ENCODE peak calls at places on chromosome 20, in nine cellular contexts. H is stomach, T is esophagus muscularis mucosa, V is sigmoid colon, X is SK-N-SH, C is endothelial cell of umbilical vein, O is GM12878, S is prostate gland, N is transverse colon. W is an unnamed sample. For H3K9me3, the result is how much of the 10 kb centered on the place peaks cover.

GRCh38 chr20:8994045-8994444 is 74.8 kb upstream of the PLCB4 start:
- DNase-seq in T (no peak), N (no peak), S (no peak), C (no peak), V (no peak), H (no peak), X (no peak), O (no peak), W (no peak)

GRCh38 chr20:44586289-44586911 is 4.0 kb downstream of the PKIG start:
- DNase-seq in X (no peak), O (peak), N (peak), V (no peak), H (no peak), S (no peak), C (peak), T (no peak), W (no peak)

GRCh38 chr20:23622839-23623343 is 14.9 kb downstream of the CST3 start:
- DNase-seq in X (no peak), C (peak), V (peak), O (no peak), N (peak), T (peak), S (no peak), H (peak), W (no peak)

GRCh38 chr20:17315491-17316231 is 88.8 kb downstream of the PCSK2 start:
- DNase-seq in N (no peak), V (no peak), X (no peak), S (no peak), H (no peak), T (no peak), O (no peak), C (no peak), W (no peak)

GRCh38 chr20:1664911-1665310 is 7.3 kb upstream of the SIRPG start:
- DNase-seq in S (no peak), X (no peak), T (peak), V (no peak), C (no peak), O (peak), H (peak), N (peak), W (no peak)

GRCh38 chr20:37879843-37880242 is 23.1 kb upstream of the VSTM2L start:
- DNase-seq in C (no peak), V (no peak), T (no peak), O (no peak), S (no peak), N (no peak), H (no peak), X (no peak), W (no peak)

GRCh38 chr20:33291830-33292355 is 8.9 kb downstream of the BPIFB1 start:
- DNase-seq in N (peak), X (peak), H (peak), T (no peak), S (no peak), C (peak), O (no peak), V (no peak), W (no peak)

GRCh38 chr20:7392551-7392950 is 547.7 kb downstream of the HAO1 start:
- DNase-seq in X (no peak), V (no peak), T (no peak), C (peak), N (no peak), S (no peak), O (no peak), H (no peak), W (no peak)

GRCh38 chr20:1815502-1816085 is 79.6 kb upstream of the SIRPA start:
- DNase-seq in N (no peak), X (no peak), S (no peak), V (no peak), H (no peak), O (no peak), T (peak), C (peak), W (no peak)

GRCh38 chr20:53865905-53866786 is 204.2 kb downstream of the BCAS1 start:
- DNase-seq in S (peak), H (peak), X (peak), T (no peak), V (peak), N (peak), C (peak), O (no peak), W (no peak)

GRCh38 chr20:38286586-38287502 is 17.1 kb upstream of the BPI start:
- DNase-seq in N (no peak), H (no peak), T (no peak), C (no peak), S (no peak), X (no peak), V (peak), O (no peak), W (no peak)

GRCh38 chr20:11676618-11677289 is 240.9 kb upstream of the BTBD3 start:
- DNase-seq in N (peak), H (no peak), T (no peak), V (no peak), X (peak), O (no peak), S (no peak), C (peak), W (no peak)

GRCh38 chr20:25259788-25260254 is 11.9 kb downstream of the PYGB start:
- DNase-seq in N (peak), O (no peak), S (no peak), X (no peak), H (no peak), V (peak), C (no peak), T (no peak), W (no peak)

GRCh38 chr20:50783390-50783789 is 11.5 kb upstream of the BCAS4 start:
- DNase-seq in T (no peak), O (no peak), X (no peak), C (no peak), S (no peak), N (no peak), V (no peak), H (no peak), W (no peak)

GRCh38 chr20:1301031-1301529 is 27.9 kb downstream of the SDCBP2 start:
- DNase-seq in O (no peak), X (no peak), S (no peak), N (no peak), H (no peak), C (peak), V (peak), T (no peak), W (no peak)

GRCh38 chr20:49578436-49578835 is 10.5 kb upstream of the PTGIS start:
- DNase-seq in N (no peak), V (peak), H (no peak), S (no peak), X (no peak), O (no peak), C (no peak), T (no peak), W (no peak)

GRCh38 chr20:62355527-62356142 is 11.5 kb downstream of the LAMA5 start:
- DNase-seq in S (no peak), C (peak), H (no peak), N (no peak), X (no peak), T (no peak), V (peak), O (no peak), W (no peak)

GRCh38 chr20:825710-826421 is 7.6 kb upstream of the FAM110A start:
- DNase-seq in X (no peak), C (no peak), H (peak), S (no peak), O (no peak), V (peak), T (no peak), N (peak), W (no peak)

GRCh38 chr20:2692036-2692885 is at the start of gene EBF4:
- DNase-seq in C (peak), H (peak), S (peak), V (peak), T (no peak), X (peak), N (peak), O (no peak), W (no peak)

GRCh38 chr20:21514553-21515251 is 838 bp upstream of the NKX2-2 start:
- DNase-seq in C (no peak), X (peak), S (no peak), H (no peak), T (no peak), O (no peak), N (no peak), V (no peak), W (no peak)

GRCh38 chr20:8527998-8528397 is 395.9 kb downstream of the PLCB1 start:
- DNase-seq in N (no peak), T (no peak), O (peak), S (no peak), V (no peak), H (no peak), C (peak), X (no peak), W (no peak)

GRCh38 chr20:20894280-20894679 is 181.8 kb upstream of the RALGAPA2 start:
- DNase-seq in V (no peak), X (no peak), H (no peak), T (no peak), O (no peak), N (no peak), C (no peak), S (no peak), W (no peak)

GRCh38 chr20:21504323-21504722 is 9.5 kb downstream of the NKX2-2 start:
- DNase-seq in T (no peak), H (no peak), O (no peak), N (no peak), X (peak), V (no peak), C (no peak), S (no peak), W (no peak)

GRCh38 chr20:50916257-50916656 is 15.0 kb downstream of the ADNP start:
- DNase-seq in C (peak), X (no peak), H (no peak), N (no peak), S (peak), V (no peak), O (no peak), T (no peak), W (no peak)

GRCh38 chr20:35005463-35005961 is 49.8 kb downstream of the MYH7B start:
- DNase-seq in V (peak), H (no peak), N (peak), C (no peak), O (no peak), T (no peak), X (no peak), S (no peak), W (no peak)

GRCh38 chr20:3890999-3891929 is 2.1 kb downstream of the PANK2 start:
- DNase-seq in X (no peak), O (no peak), N (no peak), T (no peak), C (no peak), V (peak), S (no peak), H (no peak), W (no peak)

GRCh38 chr20:20360464-20360863 is 7.4 kb upstream of the INSM1 start:
- DNase-seq in S (peak), X (peak), O (no peak), T (no peak), N (peak), C (peak), H (peak), V (no peak), W (peak)

GRCh38 chr20:50658804-50659380 is 32.5 kb downstream of the RIPOR3 start:
- DNase-seq in T (no peak), H (peak), C (no peak), V (no peak), S (no peak), O (no peak), N (no peak), X (no peak), W (no peak)

GRCh38 chr20:23039136-23039875 is 4.2 kb downstream of the SSTR4 start:
- DNase-seq in X (no peak), H (no peak), C (no peak), T (no peak), V (no peak), S (no peak), N (no peak), O (no peak), W (no peak)

GRCh38 chr20:51487525-51488279 is 54.8 kb downstream of the NFATC2 start:
- DNase-seq in O (no peak), V (no peak), C (peak), N (no peak), H (no peak), S (no peak), T (no peak), X (no peak), W (no peak)

GRCh38 chr20:4470375-4470774 is 251.3 kb upstream of the PRND start:
- DNase-seq in T (no peak), S (no peak), X (peak), V (no peak), H (no peak), O (no peak), C (no peak), N (no peak), W (peak)

GRCh38 chr20:1225263-1225728 is 548 bp upstream of the RAD21L1 start:
- DNase-seq in T (no peak), S (no peak), N (no peak), X (no peak), C (peak), V (no peak), H (no peak), O (no peak), W (no peak)

GRCh38 chr20:43994486-43995100 is 79.9 kb downstream of the TOX2 start:
- DNase-seq in S (no peak), H (no peak), N (no peak), C (no peak), V (no peak), O (no peak), X (peak), T (no peak), W (no peak)

GRCh38 chr20:44714701-44715494 is at the start of gene CCN5:
- DNase-seq in X (peak), H (peak), V (peak), N (peak), O (no peak), C (peak), S (peak), T (no peak), W (no peak)

GRCh38 chr20:37484386-37484785 is 36.7 kb upstream of the NNAT start:
- DNase-seq in S (no peak), T (no peak), C (peak), N (no peak), O (no peak), H (no peak), X (no peak), V (peak), W (no peak)

GRCh38 chr20:2519115-2519815 is 10.6 kb upstream of the ZNF343 start:
- DNase-seq in C (no peak), H (no peak), V (no peak), N (no peak), O (no peak), X (no peak), T (peak), S (no peak), W (no peak)

GRCh38 chr20:16801919-16802651 is 53.9 kb downstream of the OTOR start:
- DNase-seq in H (peak), T (no peak), V (peak), S (peak), O (peak), C (peak), N (peak), X (peak), W (peak)

GRCh38 chr20:44032583-44033138 is 118.0 kb downstream of the TOX2 start:
- DNase-seq in S (no peak), X (no peak), T (no peak), H (no peak), C (no peak), N (no peak), V (peak), O (no peak), W (no peak)

GRCh38 chr20:14497004-14497403 is 159.6 kb upstream of the FLRT3 start:
- DNase-seq in O (no peak), S (no peak), H (no peak), X (no peak), V (no peak), T (no peak), C (peak), N (no peak), W (no peak)

DNA sequence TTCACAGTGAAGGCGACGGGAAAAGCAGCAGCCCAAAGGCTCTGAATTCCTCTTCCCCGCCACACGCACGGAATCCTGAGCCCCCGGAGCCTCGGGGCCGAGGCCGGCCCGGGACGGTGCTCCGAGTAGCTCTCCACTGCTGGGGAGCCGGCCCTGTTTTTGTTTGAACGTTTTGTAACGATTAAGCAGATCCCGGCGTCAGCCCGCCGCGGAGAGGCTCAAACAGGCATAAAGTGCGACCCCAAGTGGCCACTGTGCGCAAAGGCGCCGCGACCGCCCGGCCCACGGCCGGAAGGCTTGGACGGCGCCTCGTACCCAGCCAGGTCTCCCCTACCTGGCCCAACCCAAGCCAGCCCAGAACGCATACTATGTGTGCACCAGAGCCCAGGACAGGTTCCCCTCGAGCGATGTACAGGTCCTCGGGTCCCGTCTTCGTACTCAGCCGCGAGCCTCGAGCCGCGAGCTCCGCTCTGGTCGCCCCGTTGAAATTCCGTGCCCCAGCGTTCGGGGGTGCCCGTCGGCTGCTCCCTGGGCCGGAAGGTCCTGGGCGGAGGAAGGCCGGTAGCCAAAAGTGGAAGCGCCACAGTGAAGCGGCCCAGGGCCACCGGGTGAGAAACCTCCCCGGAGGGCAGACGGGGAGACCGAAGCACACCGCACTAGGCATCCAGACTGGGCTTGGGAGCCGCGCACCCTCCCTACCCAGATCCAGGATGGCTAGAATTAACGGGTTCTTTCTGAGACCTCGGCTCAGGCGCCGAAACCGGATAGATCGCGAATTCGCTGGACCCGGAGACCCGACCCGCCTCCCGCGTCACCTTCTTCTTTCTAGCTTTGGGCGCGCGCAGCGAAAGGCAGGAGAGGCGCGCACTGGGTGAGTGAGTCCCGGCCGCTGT is 1.2 kb upstream of the MAFB start:
- DNase-seq in S (peak), X (peak), O (no peak), C (peak), H (peak), V (peak), T (peak), N (peak), W (peak)
- H3K27ac ChIP-seq in S (peak), X (peak), O (no peak), C (peak), H (peak), V (peak), T (peak), N (peak), W (peak)

GRCh38 chr20:32019156-32019510 is 8.9 kb downstream of the CCM2L start:
- DNase-seq in V (no peak), N (no peak), H (no peak), T (no peak), S (no peak), O (no peak), X (peak), C (no peak), W (no peak)

GRCh38 chr20:32021091-32021490 is 10.9 kb downstream of the CCM2L start:
- DNase-seq in H (no peak), O (no peak), V (no peak), T (no peak), C (no peak), S (no peak), N (no peak), X (no peak), W (no peak)

GRCh38 chr20:32017711-32018251 is 7.5 kb downstream of the CCM2L start:
- DNase-seq in T (no peak), C (no peak), V (no peak), S (peak), N (peak), O (no peak), H (peak), X (peak), W (no peak)

GRCh38 chr20:32019563-32020463 is 9.6 kb downstream of the CCM2L start:
- DNase-seq in T (no peak), N (no peak), V (no peak), O (no peak), C (no peak), X (no peak), H (no peak), S (no peak), W (no peak)

GRCh38 chr20:32018269-32019155 is 8.3 kb downstream of the CCM2L start:
- DNase-seq in V (no peak), N (peak), O (no peak), S (peak), T (no peak), H (peak), C (peak), X (peak), W (no peak)
- TF ChIP-seq POLR2AphosphoS5 in V (no peak), N (no peak), O (no peak), S (no peak), T (no peak), H (no peak), C (no peak), X (no peak), W (no peak)

GRCh38 chr20:41573955-41574354 is 44.2 kb downstream of the CHD6 start:
- DNase-seq in T (no peak), N (no peak), C (no peak), H (no peak), S (no peak), X (no peak), V (no peak), O (no peak), W (peak)

GRCh38 chr20:41572010-41572572 is 46.1 kb downstream of the CHD6 start:
- DNase-seq in T (no peak), X (no peak), O (no peak), S (no peak), C (no peak), V (no peak), H (no peak), N (no peak), W (no peak)

GRCh38 chr20:41575412-41575811 is 42.8 kb downstream of the CHD6 start:
- DNase-seq in S (no peak), T (no peak), V (no peak), N (no peak), C (no peak), O (no peak), H (no peak), X (no peak), W (no peak)

GRCh38 chr20:41577129-41578009 is 40.8 kb downstream of the CHD6 start:
- DNase-seq in O (no peak), C (peak), H (no peak), N (no peak), T (no peak), S (no peak), X (no peak), V (no peak), W (no peak)

DNA sequence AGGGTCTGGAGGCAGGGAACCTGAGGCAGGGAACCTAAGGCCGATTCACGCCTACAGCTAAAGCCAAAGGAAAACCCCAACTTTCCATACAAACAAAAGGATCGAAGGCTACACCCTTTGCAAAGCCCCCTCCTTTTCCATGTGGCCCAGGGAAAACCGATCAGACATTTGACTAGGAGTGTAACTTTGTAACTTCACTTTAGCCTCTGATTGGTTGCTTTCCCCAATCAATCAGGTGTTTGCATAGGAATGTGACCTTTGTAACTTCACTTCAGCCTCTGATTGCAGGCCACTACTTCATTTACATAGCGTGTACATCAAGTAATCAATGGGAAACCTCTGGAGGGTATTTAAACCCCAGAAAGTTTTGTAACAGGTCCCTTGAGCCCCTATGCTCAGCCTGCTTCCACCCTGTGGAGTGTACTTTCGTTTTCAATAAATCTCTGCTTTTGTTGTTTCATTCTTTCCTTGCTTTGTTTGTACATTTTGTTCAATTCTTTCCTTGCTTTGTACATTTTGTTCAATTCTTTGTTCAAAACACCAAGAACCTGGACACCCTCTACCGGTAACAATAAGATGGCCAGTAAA is 43.3 kb downstream of the CHD6 start:
- DNase-seq in V (no peak), O (no peak), H (no peak), N (no peak), C (no peak), S (no peak), T (no peak), X (no peak), W (no peak)
- H3K9me3 ChIP-seq in V (under half), O (under half), H (under half), N (under half), C (under half), S (under half), T (under half), X (under half), W (under half)

DNA sequence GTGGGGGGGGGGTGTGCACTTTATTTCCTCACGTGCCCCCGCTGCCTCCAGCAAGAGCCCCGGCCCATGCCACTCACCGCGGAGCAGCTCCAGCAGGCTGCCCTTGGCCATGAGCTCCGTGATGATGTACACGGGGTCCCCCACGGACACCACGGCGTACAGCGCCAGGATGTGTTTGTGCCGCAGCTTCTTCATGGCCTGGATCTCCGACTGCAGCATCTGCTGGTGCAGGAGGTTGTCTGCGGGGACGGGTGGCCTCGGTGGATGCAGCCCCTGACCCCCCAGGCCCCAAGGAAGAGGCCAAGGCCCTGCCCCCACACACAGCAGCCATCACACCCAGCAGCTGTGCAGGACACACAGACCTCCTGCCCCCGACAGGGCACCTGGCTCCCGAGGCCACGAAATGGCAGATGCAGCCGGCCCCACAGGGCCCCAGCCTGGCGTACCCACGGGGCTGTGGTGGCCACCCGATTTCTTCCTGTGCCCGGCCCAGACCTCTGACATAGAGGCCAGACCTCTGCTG is 4.7 kb downstream of the PTK6 start:
- DNase-seq in C (no peak), O (no peak), N (no peak), S (no peak), V (no peak), T (no peak), H (no peak), X (peak), W (no peak)
- H3K27ac ChIP-seq in C (no peak), O (no peak), N (no peak), S (no peak), V (no peak), T (no peak), H (no peak), X (no peak), W (no peak)

W was measured in SK-N-MC.